ENCODE peak calls at places on chromosomes 12 and 14, in five cellular contexts. M, F, I, N and V are unnamed samples.

GRCh38 chr14:103562135-103562384 is 397 bp downstream of the BAG5 start:
- DNase-seq in M (no peak), F (no peak), I (peak), N (no peak), V (no peak)

GRCh38 chr14:103393687-103394626 is 8.7 kb downstream of the MARK3 start:
- DNase-seq in M (no peak), F (peak), I (peak), N (no peak), V (no peak)

GRCh38 chr14:51507556-51508511 is 143.9 kb upstream of the FRMD6 start:
- DNase-seq in M (no peak), F (peak), I (no peak), N (peak), V (no peak)

GRCh38 chr12:1103632-1104031 is 112.6 kb downstream of the ERC1 start:
- DNase-seq in M (no peak), F (no peak), I (no peak), N (no peak), V (no peak)

GRCh38 chr12:130978785-130979184 is 25.1 kb downstream of the ADGRD1 start:
- DNase-seq in M (no peak), F (no peak), I (no peak), N (no peak), V (no peak)

GRCh38 chr14:21680072-21680471 is 6.5 kb upstream of the OR4E1 start:
- DNase-seq in M (no peak), F (no peak), I (no peak), N (no peak), V (no peak)

GRCh38 chr12:68896881-68897540 is 36.0 kb downstream of the CPM start:
- DNase-seq in M (no peak), F (no peak), I (no peak), N (no peak), V (no peak)

GRCh38 chr12:10278104-10278503 is 29.6 kb upstream of the KLRD1 start:
- DNase-seq in M (no peak), F (no peak), I (no peak), N (no peak), V (no peak)

GRCh38 chr14:104240426-104241157 is 102.2 kb downstream of the KIF26A start:
- DNase-seq in M (no peak), F (no peak), I (no peak), N (no peak), V (no peak)

GRCh38 chr12:101935769-101936741 is 58.7 kb downstream of the DRAM1 start:
- DNase-seq in M (peak), F (no peak), I (no peak), N (peak), V (no peak)

GRCh38 chr12:88266851-88267360 is 124.8 kb downstream of the TMTC3 start:
- DNase-seq in M (no peak), F (no peak), I (no peak), N (peak), V (no peak)

GRCh38 chr12:63079791-63080395 is 71.1 kb downstream of the AVPR1A start:
- DNase-seq in M (no peak), F (no peak), I (no peak), N (no peak), V (no peak)

GRCh38 chr12:51004504-51004903 is 21.7 kb downstream of the SLC11A2 start:
- DNase-seq in M (no peak), F (no peak), I (no peak), N (no peak), V (no peak)

GRCh38 chr14:74754899-74755298 is 8.2 kb upstream of the YLPM1 start:
- DNase-seq in M (no peak), F (no peak), I (no peak), N (no peak), V (no peak)

GRCh38 chr14:78598046-78598652 is 428.0 kb downstream of the NRXN3 start:
- DNase-seq in M (peak), F (peak), I (peak), N (peak), V (peak)

GRCh38 chr12:54616933-54617535 is 17.7 kb downstream of the LACRT start:
- DNase-seq in M (no peak), F (no peak), I (no peak), N (no peak), V (no peak)

GRCh38 chr14:37045340-37046061 is 126.9 kb downstream of the SLC25A21 start:
- DNase-seq in M (no peak), F (no peak), I (no peak), N (no peak), V (no peak)

GRCh38 chr14:81591266-81591665 is 57.6 kb upstream of the SEL1L start:
- DNase-seq in M (no peak), F (no peak), I (no peak), N (no peak), V (no peak)

GRCh38 chr12:77767335-77767734 is 63.4 kb upstream of the NAV3 start:
- DNase-seq in M (no peak), F (no peak), I (no peak), N (no peak), V (no peak)

GRCh38 chr12:113374823-113375428 is 16.5 kb downstream of the PLBD2 start:
- DNase-seq in M (no peak), F (no peak), I (no peak), N (no peak), V (no peak)

GRCh38 chr12:124673881-124674617 is 106.6 kb upstream of the NCOR2 start:
- DNase-seq in M (no peak), F (peak), I (no peak), N (no peak), V (peak)